ENCODE peak calls at places on chromosomes 11 and 22, in nine cellular contexts. Y is GM10248; T is glutamatergic neuron; O is trophoblast cell; D is HuH-7; Q is choroid plexus epithelial cell; W is left cardiac atrium; A is activated CD4-positive, alpha-beta T cell treated with anti-CD3 and anti-CD28 coated beads for 4 hours; X is nephron progenitor cell. P is an unnamed sample.

GRCh38 chr11:114551060-114551459 is 8.6 kb downstream of the NXPE1 start:
- DNase-seq in Y (no peak), T (no peak), O (no peak), D (no peak), Q (no peak), W (no peak), A (no peak), X (no peak), P (no peak)

GRCh38 chr11:47355283-47356128 is 3.0 kb upstream of the MYBPC3 start:
- DNase-seq in Y (no peak), T (peak), O (peak), D (peak), Q (peak), W (peak), A (no peak), X (peak), P (no peak)

GRCh38 chr11:72834905-72835304 is 20.7 kb downstream of the ATG16L2 start:
- DNase-seq in Y (no peak), T (no peak), O (peak), D (no peak), Q (no peak), W (no peak), A (no peak), X (no peak), P (no peak)

GRCh38 chr11:113161671-113162589 is 152.5 kb upstream of the TTC12 start:
- DNase-seq in Y (no peak), T (no peak), O (no peak), D (no peak), Q (no peak), W (no peak), A (no peak), X (no peak), P (no peak)

GRCh38 chr11:70552441-70553150 is 154.3 kb downstream of the CTTN start:
- DNase-seq in Y (no peak), T (no peak), O (no peak), D (no peak), Q (no peak), W (no peak), A (no peak), X (no peak), P (no peak)

GRCh38 chr11:45485070-45485716 is 180.2 kb downstream of the CHST1 start:
- DNase-seq in Y (no peak), T (no peak), O (no peak), D (no peak), Q (peak), W (no peak), A (no peak), X (no peak), P (no peak)

GRCh38 chr11:23127706-23128105 is 267.4 kb upstream of the CCDC179 start:
- DNase-seq in Y (no peak), T (no peak), O (no peak), D (no peak), Q (no peak), W (no peak), A (no peak), X (no peak), P (no peak)

GRCh38 chr11:47516984-47517853 is 35.7 kb downstream of the CELF1 start:
- DNase-seq in Y (no peak), T (no peak), O (no peak), D (no peak), Q (no peak), W (no peak), A (no peak), X (no peak), P (no peak)

GRCh38 chr11:119023741-119024140 is 5.2 kb downstream of the TRAPPC4 start:
- DNase-seq in Y (no peak), T (no peak), O (no peak), D (no peak), Q (peak), W (no peak), A (no peak), X (no peak), P (no peak)

GRCh38 chr11:68865241-68865640 is 23.5 kb upstream of the CPT1A start:
- DNase-seq in Y (no peak), T (no peak), O (no peak), D (no peak), Q (no peak), W (no peak), A (no peak), X (no peak), P (no peak)

GRCh38 chr11:43962383-43962969 is 20.0 kb downstream of the C11orf96 start:
- DNase-seq in Y (no peak), T (no peak), O (peak), D (no peak), Q (peak), W (no peak), A (no peak), X (no peak), P (no peak)

GRCh38 chr11:36729765-36730164 is 131.7 kb upstream of the RAG2 start:
- DNase-seq in Y (no peak), T (no peak), O (no peak), D (no peak), Q (no peak), W (no peak), A (no peak), X (no peak), P (no peak)

GRCh38 chr22:36081023-36081431 is 52.4 kb upstream of the RBFOX2 start:
- DNase-seq in Y (no peak), T (no peak), O (peak), D (no peak), Q (peak), W (peak), A (no peak), X (no peak), P (no peak)